ENCODE peak calls at places on chromosomes 12 and 14, in five cellular contexts. I, K, O, F and L are unnamed samples.

GRCh38 chr12:3199551-3200031 is 122.4 kb downstream of the TSPAN9 start:
- DNase-seq in I (peak), K (no peak), O (no peak), F (no peak), L (peak)

GRCh38 chr14:94121485-94121884 is 7.9 kb downstream of the IFI27L2 start:
- DNase-seq in I (no peak), K (no peak), O (no peak), F (peak), L (no peak)

GRCh38 chr12:120599672-120600537 is 18.7 kb upstream of the POP5 start:
- DNase-seq in I (no peak), K (no peak), O (no peak), F (no peak), L (no peak)

GRCh38 chr14:75252254-75252837 is 26.3 kb upstream of the FOS start:
- DNase-seq in I (no peak), K (no peak), O (no peak), F (no peak), L (no peak)

GRCh38 chr12:12201274-12201758 is 65.5 kb downstream of the LRP6 start:
- DNase-seq in I (no peak), K (no peak), O (no peak), F (no peak), L (no peak)

GRCh38 chr12:182381-182883 is 31.5 kb downstream of the SLC6A12 start:
- DNase-seq in I (peak), K (peak), O (peak), F (no peak), L (peak)

GRCh38 chr12:106581543-106582263 is 1.1 kb upstream of the RFX4 start:
- DNase-seq in I (no peak), K (peak), O (no peak), F (no peak), L (no peak)

GRCh38 chr12:62291888-62292760 is 31.9 kb downstream of the USP15 start:
- DNase-seq in I (peak), K (no peak), O (no peak), F (no peak), L (peak)

GRCh38 chr12:109606261-109607028 is 32.9 kb downstream of the MVK start:
- DNase-seq in I (no peak), K (no peak), O (no peak), F (no peak), L (no peak)

GRCh38 chr12:111056618-111057521 is 136.5 kb upstream of the MYL2 start:
- DNase-seq in I (no peak), K (no peak), O (no peak), F (no peak), L (no peak)

GRCh38 chr12:1662761-1663439 is 28.0 kb upstream of the ADIPOR2 start:
- DNase-seq in I (peak), K (peak), O (peak), F (peak), L (peak)

GRCh38 chr14:53491256-53491905 is 338.3 kb upstream of the DDHD1 start:
- DNase-seq in I (peak), K (no peak), O (peak), F (no peak), L (peak)

GRCh38 chr12:16560273-16560672 is 45.7 kb downstream of the LMO3 start:
- DNase-seq in I (no peak), K (no peak), O (no peak), F (no peak), L (no peak)

GRCh38 chr12:26278266-26278665 is 82.9 kb downstream of the SSPN start:
- DNase-seq in I (no peak), K (no peak), O (no peak), F (no peak), L (no peak)

GRCh38 chr12:92757599-92758121 is 54.9 kb downstream of the PLEKHG7 start:
- DNase-seq in I (no peak), K (no peak), O (no peak), F (no peak), L (no peak)

GRCh38 chr12:122024132-122024785 is 2.6 kb downstream of the BCL7A start:
- DNase-seq in I (no peak), K (no peak), O (no peak), F (no peak), L (no peak)

GRCh38 chr14:97138801-97139200 is 341.6 kb downstream of the VRK1 start:
- DNase-seq in I (no peak), K (no peak), O (no peak), F (peak), L (no peak)

GRCh38 chr14:34020014-34020413 is 69.1 kb upstream of the EGLN3 start:
- DNase-seq in I (no peak), K (no peak), O (no peak), F (no peak), L (no peak)

GRCh38 chr14:59331217-59331616 is 134.0 kb downstream of the GPR135 start:
- DNase-seq in I (no peak), K (no peak), O (no peak), F (no peak), L (no peak)

GRCh38 chr14:85531594-85532391 is 1.8 kb downstream of the FLRT2 start:
- DNase-seq in I (peak), K (peak), O (peak), F (peak), L (peak)

GRCh38 chr12:71439613-71440392 is at the start of gene LGR5:
- DNase-seq in I (peak), K (no peak), O (peak), F (peak), L (no peak)

GRCh38 chr14:80772504-80772903 is 169.0 kb downstream of the CEP128 start:
- DNase-seq in I (no peak), K (no peak), O (no peak), F (no peak), L (no peak)

GRCh38 chr14:101065246-101065645 is 161.7 kb upstream of the RTL1 start:
- DNase-seq in I (no peak), K (no peak), O (no peak), F (no peak), L (no peak)

GRCh38 chr12:132955094-132955932 is 793 bp downstream of the ZNF605 start:
- DNase-seq in I (peak), K (no peak), O (peak), F (no peak), L (peak)

GRCh38 chr12:43057561-43057960 is 468.0 kb upstream of the PRICKLE1 start:
- DNase-seq in I (peak), K (no peak), O (no peak), F (no peak), L (peak)

GRCh38 chr14:70808402-70809237 is 693 bp downstream of the MAP3K9 start:
- DNase-seq in I (no peak), K (peak), O (no peak), F (peak), L (no peak)

GRCh38 chr14:58572092-58572853 is 65.5 kb upstream of the DACT1 start:
- DNase-seq in I (no peak), K (no peak), O (peak), F (no peak), L (peak)

GRCh38 chr12:121299662-121300061 is 3.2 kb upstream of the CAMKK2 start:
- DNase-seq in I (no peak), K (no peak), O (no peak), F (peak), L (no peak)

GRCh38 chr14:36627981-36628380 is 33.7 kb upstream of the PAX9 start:
- DNase-seq in I (no peak), K (no peak), O (no peak), F (no peak), L (no peak)

GRCh38 chr12:26195250-26195640 is at the start of gene SSPN:
- DNase-seq in I (peak), K (peak), O (peak), F (peak), L (peak)

GRCh38 chr14:73491256-73491976 is 683 bp downstream of the RIOX1 start:
- DNase-seq in I (peak), K (peak), O (peak), F (peak), L (peak)

GRCh38 chr14:100105357-100106169 is 40.3 kb downstream of the EVL start:
- DNase-seq in I (no peak), K (no peak), O (no peak), F (peak), L (no peak)

GRCh38 chr12:99043319-99043914 is 398.3 kb downstream of the APAF1 start:
- DNase-seq in I (peak), K (peak), O (peak), F (no peak), L (peak)

GRCh38 chr12:59637657-59638150 is 41.9 kb downstream of the SLC16A7 start:
- DNase-seq in I (no peak), K (no peak), O (no peak), F (no peak), L (no peak)

GRCh38 chr12:19689801-19690472 is 250.6 kb downstream of the AEBP2 start:
- DNase-seq in I (no peak), K (no peak), O (no peak), F (no peak), L (no peak)

GRCh38 chr12:12327802-12328201 is 22.2 kb downstream of the MANSC1 start:
- DNase-seq in I (no peak), K (no peak), O (peak), F (no peak), L (peak)

GRCh38 chr14:53043107-53043704 is 92.4 kb upstream of the FERMT2 start:
- DNase-seq in I (no peak), K (no peak), O (no peak), F (no peak), L (no peak)

GRCh38 chr12:19971396-19971802 is 396.9 kb upstream of the PDE3A start:
- DNase-seq in I (no peak), K (no peak), O (peak), F (no peak), L (peak)

GRCh38 chr14:61471297-61471980 is 150.1 kb downstream of the PRKCH start:
- DNase-seq in I (no peak), K (no peak), O (no peak), F (no peak), L (peak)

GRCh38 chr14:61469771-61470170 is 148.4 kb downstream of the PRKCH start:
- DNase-seq in I (no peak), K (no peak), O (no peak), F (no peak), L (no peak)

GRCh38 chr14:61470954-61471279 is 149.5 kb downstream of the PRKCH start:
- DNase-seq in I (no peak), K (no peak), O (no peak), F (no peak), L (no peak)

GRCh38 chr14:61472025-61472672 is 150.8 kb downstream of the PRKCH start:
- DNase-seq in I (peak), K (no peak), O (peak), F (no peak), L (peak)

DNA sequence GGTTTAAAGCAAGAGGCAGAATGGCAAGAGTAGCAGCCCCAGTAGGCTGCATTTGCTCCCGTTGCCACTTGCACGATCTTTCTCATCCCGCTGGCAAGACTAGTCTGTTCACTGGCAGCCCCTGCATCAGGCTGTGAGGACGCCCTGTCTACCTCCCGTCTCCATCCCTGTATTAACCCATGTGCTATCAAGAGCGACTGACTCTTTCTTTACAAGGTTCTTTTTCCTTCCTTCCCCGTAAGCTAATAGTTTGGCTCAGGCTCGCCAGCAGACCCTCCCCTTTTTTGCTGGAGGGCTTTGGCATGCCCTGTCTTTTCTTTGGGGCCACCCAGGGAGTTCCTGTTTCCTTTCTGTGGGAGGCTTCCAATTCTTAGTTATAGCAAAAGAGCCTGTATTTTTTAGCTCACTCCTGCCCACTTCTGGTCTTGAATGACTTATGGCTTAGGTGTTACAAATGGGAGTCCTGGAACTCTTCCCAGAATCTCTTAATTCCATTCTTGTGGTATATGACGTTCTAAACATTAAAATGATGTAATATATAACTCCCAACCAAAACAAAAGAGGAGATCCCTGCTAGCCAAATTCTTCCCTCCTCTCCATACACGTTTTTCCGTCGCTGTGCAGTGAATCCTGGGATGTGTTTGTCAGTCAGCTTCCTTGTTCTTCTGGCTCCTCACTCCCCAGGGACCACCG is 149.0 kb downstream of the PRKCH start:
- DNase-seq in I (peak), K (no peak), O (peak), F (no peak), L (peak)
- H3K4me3 ChIP-seq in I (no peak), K (no peak), O (no peak), F (no peak), L (no peak)

GRCh38 chr14:76775159-76775694 is 14.0 kb downstream of the VASH1 start:
- DNase-seq in I (no peak), K (no peak), O (no peak), F (peak), L (no peak)

GRCh38 chr14:76775695-76776305 is 14.5 kb downstream of the VASH1 start:
- DNase-seq in I (no peak), K (no peak), O (no peak), F (peak), L (no peak)

GRCh38 chr14:76777721-76778120 is 16.5 kb downstream of the VASH1 start:
- DNase-seq in I (no peak), K (no peak), O (no peak), F (peak), L (no peak)

GRCh38 chr14:76774471-76775158 is 13.3 kb downstream of the VASH1 start:
- DNase-seq in I (no peak), K (no peak), O (no peak), F (peak), L (no peak)

DNA sequence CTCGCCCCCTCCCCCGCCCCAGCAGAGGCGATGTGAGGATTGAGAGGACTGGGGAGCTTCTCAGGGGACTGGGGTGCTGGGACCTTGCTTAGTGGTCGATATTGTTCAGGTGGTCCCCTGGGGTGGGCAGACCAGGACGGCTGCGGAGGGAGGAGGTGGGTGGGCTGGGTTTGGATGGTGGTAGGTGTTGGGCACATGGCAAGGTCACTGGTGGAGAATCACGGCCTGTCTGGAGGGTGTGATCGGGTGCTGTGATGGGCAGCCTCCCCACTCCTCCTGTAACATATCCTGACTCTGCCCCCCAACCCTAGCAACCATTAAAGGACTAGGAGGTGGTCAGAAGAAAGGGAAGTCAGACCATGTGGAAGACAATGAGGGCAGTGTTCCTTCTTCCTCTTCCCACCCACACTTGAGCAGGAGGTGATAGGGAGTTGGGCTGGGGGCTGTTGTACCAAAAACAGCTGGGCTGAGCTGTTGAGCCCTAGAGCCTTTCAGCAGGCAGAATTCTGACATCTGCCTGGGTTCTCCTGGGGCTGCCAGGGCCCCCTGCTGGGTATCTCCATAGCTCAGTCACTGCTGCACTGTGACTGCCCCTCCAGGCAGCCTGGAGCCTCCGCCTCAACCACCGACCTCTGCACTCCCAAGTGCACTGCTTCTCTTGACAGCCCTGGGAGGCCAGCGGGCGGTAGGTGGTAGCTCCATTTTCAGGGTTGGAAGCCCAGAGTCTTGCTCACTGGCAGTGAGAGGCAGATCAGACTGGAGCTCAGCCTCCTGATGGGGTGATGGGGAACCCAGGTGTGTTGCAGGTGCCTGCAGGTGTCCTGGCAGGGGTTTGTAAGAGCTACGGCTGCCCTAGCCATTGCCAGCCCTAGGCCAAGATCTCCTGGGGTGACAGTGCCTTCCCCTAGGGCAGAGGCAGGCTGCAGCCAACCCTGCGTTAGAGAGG is 15.3 kb downstream of the VASH1 start:
- DNase-seq in I (no peak), K (no peak), O (no peak), F (peak), L (no peak)
- TF ChIP-seq CTCF in I (no peak), K (no peak), O (no peak), F (no peak), L (no peak)

GRCh38 chr12:85041395-85041794 is 5.2 kb downstream of the LRRIQ1 start:
- DNase-seq in I (no peak), K (no peak), O (no peak), F (no peak), L (no peak)

GRCh38 chr12:85036241-85036707 is at the start of the genes LRRIQ1 and TSPAN19:
- DNase-seq in I (peak), K (peak), O (peak), F (peak), L (peak)

GRCh38 chr12:85036736-85037135 is 585 bp downstream of the LRRIQ1 start:
- DNase-seq in I (no peak), K (no peak), O (no peak), F (no peak), L (no peak)
- H3K4me3 ChIP-seq in I (peak), K (peak), O (peak), F (no peak), L (peak)

DNA sequence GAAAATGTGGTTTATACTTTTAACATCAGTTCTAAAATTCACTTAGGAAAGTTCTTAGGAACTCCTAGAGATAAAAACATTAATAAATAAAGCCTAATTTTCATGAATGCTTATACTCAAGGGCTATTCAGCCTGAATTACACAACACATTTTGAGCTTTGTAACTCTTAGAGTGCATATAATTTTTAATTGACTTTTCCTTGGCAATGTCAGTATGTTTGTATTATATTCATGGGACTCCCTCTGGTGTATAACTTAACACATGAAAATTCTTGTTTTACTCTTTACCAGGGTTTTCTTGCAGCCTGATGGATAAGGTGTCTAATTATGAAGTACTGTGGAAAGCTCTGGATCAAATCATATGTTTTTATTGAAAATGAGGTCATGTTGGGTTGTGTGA is 150.6 kb upstream of the HMGA2 start:
- DNase-seq in I (no peak), K (no peak), O (peak), F (no peak), L (peak)
- TF ChIP-seq CTCF in I (no peak), K (no peak), O (peak), F (no peak), L (peak)

GRCh38 chr12:52947738-52948423 is 1.0 kb upstream of the KRT18 start:
- DNase-seq in I (no peak), K (no peak), O (no peak), F (no peak), L (no peak)
- H3K4me3 ChIP-seq in I (no peak), K (peak), O (no peak), F (no peak), L (no peak)

GRCh38 chr14:26963696-26964095 is 365.9 kb upstream of the NOVA1 start:
- DNase-seq in I (no peak), K (no peak), O (no peak), F (no peak), L (peak)

DNA sequence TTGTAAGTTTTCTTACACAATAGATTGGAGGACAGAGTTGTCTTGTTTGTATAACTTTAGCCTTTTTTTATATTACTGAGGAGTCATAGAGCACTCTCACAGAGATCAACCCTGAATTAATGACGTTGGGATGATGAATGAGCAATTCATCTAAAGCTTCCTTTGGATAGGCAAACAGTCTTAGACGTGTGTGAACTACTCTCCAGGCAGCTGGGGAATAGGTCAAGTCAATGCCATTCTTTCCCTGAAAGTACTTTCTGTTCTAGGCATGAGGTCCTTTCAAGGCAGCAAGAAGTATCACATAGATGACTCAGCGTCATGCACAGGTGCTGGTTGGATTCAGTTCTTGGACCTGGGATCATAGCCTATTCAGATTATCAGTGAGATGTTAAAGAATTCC is 369.1 kb upstream of the NOVA1 start:
- DNase-seq in I (no peak), K (no peak), O (no peak), F (no peak), L (peak)
- TF ChIP-seq CTCF in I (no peak), K (no peak), O (no peak), F (no peak), L (no peak)

DNA sequence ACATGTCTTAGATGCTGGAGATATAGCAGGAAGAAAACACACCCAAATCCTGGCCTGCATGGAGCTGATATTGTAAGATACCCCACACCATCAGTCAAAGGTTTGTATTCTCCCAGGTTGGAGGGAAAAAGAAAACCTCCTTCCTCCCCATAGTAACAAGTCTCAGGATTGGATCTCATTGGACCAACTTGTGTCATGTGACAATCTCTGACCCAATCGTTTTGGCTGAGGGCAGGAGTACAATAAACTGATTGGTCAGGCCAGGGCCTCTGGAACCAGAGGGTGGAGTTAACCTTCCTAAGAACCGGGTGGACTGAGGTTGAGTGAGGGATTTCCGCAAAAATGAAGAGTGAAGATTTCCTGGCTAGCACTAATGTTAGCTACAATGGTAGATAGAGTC is 219.7 kb downstream of the AACS start:
- DNase-seq in I (no peak), K (no peak), O (no peak), F (no peak), L (no peak)
- H3K4me3 ChIP-seq in I (no peak), K (no peak), O (no peak), F (no peak), L (no peak)